ENCODE peak calls at places on chromosome 18, in ten cellular contexts. V is NB4, U is tibial nerve, T is GM12865, S is transverse colon, B is fibroblast of the aortic adventitia, E is AG09319, J is bronchial epithelial cell, P is HFF-Myc, R is prostate gland. F is an unnamed sample.
A peak's percentile ranks its signal among the peaks of the same experiment; 100 is the strongest.

GRCh38 chr18:76979111-76979751 is 153.4 kb downstream of the MBP start:
- DNase-seq in V (no peak), U (no peak), T (no peak), S (no peak), B (no peak), E (no peak), J (no peak), P (no peak), R (no peak), F (no peak)

GRCh38 chr18:23138470-23138869 is 3.2 kb downstream of the CABLES1 start:
- DNase-seq in V (no peak), U (no peak), T (no peak), S (no peak), B (no peak), E (no peak), J (no peak), P (no peak), R (no peak), F (no peak)

GRCh38 chr18:10926565-10927194 is 222.7 kb downstream of the PIEZO2 start:
- DNase-seq in V (peak; percentile 1), U (no peak), T (peak; percentile 73), S (no peak), B (peak; percentile 47), E (no peak), J (no peak), P (peak; percentile 22), R (no peak), F (no peak)

GRCh38 chr18:47249602-47250001 is 1.9 kb downstream of the SKOR2 start:
- DNase-seq in V (no peak), U (no peak), T (no peak), S (no peak), B (no peak), E (no peak), J (no peak), P (no peak), R (no peak), F (no peak)

GRCh38 chr18:63775166-63775730 is at the start of gene SERPINB7:
- DNase-seq in V (no peak), U (no peak), T (no peak), S (no peak), B (peak; percentile 74), E (no peak), J (peak; percentile 98), P (peak; percentile 31), R (no peak), F (no peak)

GRCh38 chr18:74654637-74655036 is 57.0 kb downstream of the ZNF407 start:
- DNase-seq in V (peak; percentile 12), U (no peak), T (no peak), S (no peak), B (peak; percentile 66), E (no peak), J (no peak), P (no peak), R (no peak), F (no peak)

GRCh38 chr18:22872894-22873537 is 60.1 kb upstream of the RBBP8 start:
- DNase-seq in V (no peak), U (no peak), T (peak; percentile 15), S (no peak), B (peak; percentile 18), E (no peak), J (no peak), P (no peak), R (no peak), F (peak; percentile 38)

GRCh38 chr18:23661735-23662308 is 889 bp downstream of the ANKRD29 start:
- DNase-seq in V (peak; percentile 37), U (no peak), T (no peak), S (no peak), B (no peak), E (no peak), J (no peak), P (no peak), R (no peak), F (no peak)

GRCh38 chr18:44945847-44946490 is 265.3 kb downstream of the SETBP1 start:
- DNase-seq in V (no peak), U (no peak), T (no peak), S (no peak), B (no peak), E (no peak), J (no peak), P (no peak), R (no peak), F (no peak)

GRCh38 chr18:424071-424868 is 76.2 kb downstream of the COLEC12 start:
- DNase-seq in V (no peak), U (no peak), T (no peak), S (no peak), B (peak; percentile 87), E (no peak), J (no peak), P (peak; percentile 66), R (no peak), F (no peak)

GRCh38 chr18:45050712-45051639 is 370.3 kb downstream of the SETBP1 start:
- DNase-seq in V (no peak), U (no peak), T (no peak), S (no peak), B (peak; percentile 90), E (peak; percentile 84), J (peak; percentile 88), P (peak; percentile 91), R (no peak), F (no peak)

GRCh38 chr18:57027190-57027708 is 119.6 kb upstream of the BOD1L2 start:
- DNase-seq in V (no peak), U (no peak), T (no peak), S (no peak), B (no peak), E (no peak), J (no peak), P (no peak), R (no peak), F (no peak)

GRCh38 chr18:75859533-75859932 is 432.0 kb upstream of the SMIM21 start:
- DNase-seq in V (no peak), U (no peak), T (no peak), S (no peak), B (no peak), E (no peak), J (no peak), P (no peak), R (no peak), F (no peak)

GRCh38 chr18:75854808-75855207 is 427.3 kb upstream of the SMIM21 start:
- DNase-seq in V (no peak), U (no peak), T (no peak), S (no peak), B (no peak), E (no peak), J (no peak), P (no peak), R (no peak), F (no peak)

GRCh38 chr18:75860166-75860565 is 432.7 kb upstream of the SMIM21 start:
- DNase-seq in V (no peak), U (no peak), T (no peak), S (no peak), B (no peak), E (no peak), J (no peak), P (no peak), R (no peak), F (no peak)

GRCh38 chr18:75857558-75857957 is 430.1 kb upstream of the SMIM21 start:
- DNase-seq in V (no peak), U (no peak), T (no peak), S (no peak), B (no peak), E (no peak), J (no peak), P (no peak), R (no peak), F (no peak)

GRCh38 chr18:75858754-75859153 is 431.3 kb upstream of the SMIM21 start:
- DNase-seq in V (no peak), U (no peak), T (no peak), S (no peak), B (no peak), E (no peak), J (no peak), P (no peak), R (no peak), F (no peak)
- TF ChIP-seq CTCF in V (no peak), U (no peak), T (no peak), S (no peak), B (no peak), E (no peak), J (no peak), P (no peak), R (no peak), F (no peak)

GRCh38 chr18:50268022-50268747 is 1.9 kb upstream of the CFAP53 start:
- DNase-seq in V (no peak), U (peak; percentile 70), T (peak; percentile 95), S (peak; percentile 89), B (peak; percentile 48), E (no peak), J (peak; percentile 53), P (no peak), R (no peak), F (peak; percentile 93)
- TF ChIP-seq CTCF in V (peak; percentile 5), U (peak; percentile 70), T (peak; percentile 91), S (peak; percentile 72), B (peak; percentile 68), E (peak; percentile 76), J (peak; percentile 85), P (peak; percentile 69), R (peak; percentile 48), F (peak; percentile 89)

DNA sequence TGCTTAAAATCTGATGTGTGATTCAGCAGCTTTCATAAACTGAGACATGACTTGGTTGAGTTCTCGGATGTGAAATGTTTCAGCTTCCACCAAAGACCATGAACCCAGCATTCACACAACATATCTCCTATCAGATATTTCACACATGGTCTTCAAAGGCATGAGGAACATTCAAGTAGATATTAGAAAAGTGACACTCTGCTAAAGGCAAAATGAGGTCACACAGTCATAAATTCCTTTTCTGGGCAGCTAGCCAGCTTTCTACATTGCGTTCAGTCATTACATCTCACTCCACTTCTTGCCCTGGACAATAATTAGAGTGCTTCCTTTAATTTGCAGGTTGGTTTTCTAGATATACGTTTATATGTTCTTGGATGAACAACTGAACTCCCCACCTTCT is 96.7 kb downstream of the GAREM1 start:
- DNase-seq in V (no peak), U (no peak), T (no peak), S (peak; percentile 61), B (peak; percentile 49), E (no peak), J (peak; percentile 77), P (no peak), R (no peak), F (no peak)
- TF ChIP-seq CTCF in V (no peak), U (no peak), T (no peak), S (no peak), B (no peak), E (no peak), J (no peak), P (no peak), R (no peak), F (no peak)

DNA sequence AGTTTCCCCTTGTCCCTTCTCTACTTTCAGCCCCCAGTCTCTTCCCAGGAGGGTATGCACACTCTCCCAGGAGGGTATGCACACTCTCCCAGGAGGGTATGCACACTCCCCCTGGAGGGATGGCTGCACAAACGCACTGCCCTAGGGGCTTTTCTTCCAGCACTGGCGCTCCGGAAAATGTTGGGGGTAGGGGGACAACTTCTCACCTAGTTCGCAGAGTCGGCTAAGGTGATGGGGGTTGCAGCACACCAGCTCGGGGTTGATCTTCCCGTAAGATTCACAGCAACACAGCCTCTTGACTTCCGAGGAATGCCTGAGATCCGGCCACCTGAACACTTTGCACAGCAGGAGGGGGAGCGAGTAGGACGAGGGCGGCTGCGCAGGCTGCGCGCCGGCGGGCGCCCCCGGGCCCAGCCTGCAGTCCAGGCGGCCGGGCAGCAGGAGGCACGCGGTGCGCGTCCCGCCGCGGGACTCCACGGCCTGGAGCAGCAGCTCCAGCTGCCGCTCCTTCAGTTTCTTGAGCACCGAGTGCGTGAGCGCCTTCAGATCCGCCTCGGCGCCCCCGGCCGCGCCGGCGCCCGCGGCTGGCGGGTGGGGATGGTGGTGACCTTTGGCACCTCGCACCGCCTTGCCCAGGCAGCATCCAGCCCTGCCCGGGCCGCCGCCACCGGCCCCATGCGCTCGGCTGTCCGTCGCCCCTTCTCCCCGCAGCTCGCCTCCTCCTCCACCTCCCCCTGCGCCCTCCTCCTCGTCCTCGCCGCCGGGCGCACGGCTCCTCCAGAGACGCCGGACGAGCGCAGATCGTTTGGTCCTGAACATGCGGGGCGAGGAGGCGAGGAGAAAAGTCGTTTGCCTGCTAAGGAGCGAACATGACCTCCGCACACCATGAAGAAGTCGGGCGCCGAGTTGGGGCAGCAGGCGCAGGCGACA is 894 bp downstream of the SMAD7 start:
- DNase-seq in V (peak; percentile 76), U (no peak), T (peak; percentile 73), S (peak; percentile 52), B (no peak), E (no peak), J (no peak), P (no peak), R (no peak), F (peak; percentile 57)
- TF ChIP-seq CTCF in V (no peak), U (no peak), T (peak; percentile 5), S (peak; percentile 17), B (peak; percentile 1), E (peak; percentile 8), J (peak; percentile 35), P (no peak), R (peak; percentile 27), F (peak; percentile 16)